ENCODE peak calls at places on chromosomes 6 and 20, in eight cellular contexts. U is body of pancreas, P is tibial nerve, G is AG04450, X is ovary, E is heart left ventricle, J is prostate gland, V is cardiac muscle cell. H is an unnamed sample.

GRCh38 chr6:129208415-129209034 is 325.6 kb downstream of the LAMA2 start:
- DNase-seq in U (no peak), P (no peak), G (no peak), X (no peak), E (no peak), J (no peak), V (no peak), H (no peak)

GRCh38 chr20:12715371-12715770 is 293.4 kb upstream of the SPTLC3 start:
- DNase-seq in U (no peak), P (no peak), G (no peak), X (no peak), E (no peak), J (no peak), V (no peak), H (no peak)

GRCh38 chr6:22512716-22513452 is 56.5 kb upstream of the HDGFL1 start:
- DNase-seq in U (no peak), P (no peak), G (peak; percentile 48), X (no peak), E (no peak), J (no peak), V (peak; percentile 79), H (no peak)

GRCh38 chr6:116405147-116405546 is 34.4 kb downstream of the DSE start:
- DNase-seq in U (no peak), P (no peak), G (no peak), X (no peak), E (no peak), J (no peak), V (no peak), H (no peak)

GRCh38 chr6:155186052-155186658 is 77.7 kb upstream of the CLDN20 start:
- DNase-seq in U (no peak), P (no peak), G (no peak), X (no peak), E (no peak), J (no peak), V (no peak), H (no peak)

GRCh38 chr6:152637422-152638047 is 373 bp upstream of the SYNE1 start:
- DNase-seq in U (no peak), P (no peak), G (no peak), X (no peak), E (no peak), J (no peak), V (peak; percentile 15), H (no peak)

GRCh38 chr6:75748743-75749538 is at the start of gene MYO6:
- DNase-seq in U (peak; percentile 81), P (peak; percentile 18), G (no peak), X (peak; percentile 77), E (peak; percentile 88), J (peak; percentile 80), V (peak; percentile 64), H (peak; percentile 77)

GRCh38 chr6:108872001-108872974 is 24.1 kb downstream of the ARMC2 start:
- DNase-seq in U (no peak), P (peak; percentile 35), G (no peak), X (no peak), E (no peak), J (no peak), V (no peak), H (peak; percentile 53)

GRCh38 chr20:35660122-35660937 is 4.4 kb downstream of the CPNE1 start:
- DNase-seq in U (no peak), P (no peak), G (no peak), X (no peak), E (no peak), J (no peak), V (no peak), H (no peak)

GRCh38 chr20:46583411-46584214 is 33.2 kb upstream of the OCSTAMP start:
- DNase-seq in U (no peak), P (no peak), G (no peak), X (no peak), E (no peak), J (no peak), V (no peak), H (peak; percentile 54)

GRCh38 chr6:36025932-36026327 is 1.5 kb upstream of the SLC26A8 start:
- DNase-seq in U (no peak), P (no peak), G (no peak), X (no peak), E (no peak), J (no peak), V (peak; percentile 56), H (no peak)

GRCh38 chr6:91081452-91082067 is 494.7 kb upstream of the MAP3K7 start:
- DNase-seq in U (no peak), P (no peak), G (peak; percentile 13), X (no peak), E (no peak), J (peak; percentile 27), V (peak; percentile 82), H (peak; percentile 7)

GRCh38 chr20:10322073-10323012 is 103.7 kb downstream of the SNAP25 start:
- DNase-seq in U (no peak), P (no peak), G (no peak), X (no peak), E (no peak), J (no peak), V (peak; percentile 35), H (no peak)

DNA sequence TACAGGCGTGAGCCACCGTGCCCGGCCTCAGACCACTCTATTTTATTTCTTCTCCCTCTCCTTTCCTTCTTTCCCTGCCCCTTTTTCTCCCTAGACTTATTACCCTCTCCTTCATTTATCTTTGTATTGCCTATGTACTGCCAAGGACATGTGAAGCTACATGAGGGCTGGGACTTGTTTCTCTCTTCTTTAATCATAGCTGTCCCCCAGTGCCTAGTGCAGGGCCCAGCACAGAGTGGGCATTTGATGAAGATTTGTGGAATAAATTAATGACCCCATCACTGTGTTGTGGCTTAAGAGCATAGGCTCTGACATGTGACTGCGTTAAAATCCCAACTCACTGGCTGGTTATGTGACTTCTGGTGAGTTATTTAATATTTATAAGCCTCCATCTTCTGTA is 6.0 kb downstream of the DOK5 start:
- DNase-seq in U (no peak), P (no peak), G (no peak), X (no peak), E (no peak), J (no peak), V (no peak), H (no peak)
- H3K27me3 ChIP-seq in U (no peaks in the 10 kb centered on the region), P (no peaks in the 10 kb centered on the region), G (peaks cover 9% of the 10 kb centered on the region), X (no peaks in the 10 kb centered on the region), E (peaks cover 16% of the 10 kb centered on the region), J (peaks cover 6% of the 10 kb centered on the region), V (peaks cover 20% of the 10 kb centered on the region), H (peaks cover 46% of the 10 kb centered on the region)

GRCh38 chr6:32814145-32814544 is 2.7 kb downstream of the HLA-DOB start:
- DNase-seq in U (no peak), P (no peak), G (no peak), X (no peak), E (no peak), J (no peak), V (no peak), H (no peak)
- H3K4me3 ChIP-seq in U (no peak overlapping the region), P (no peak overlapping the region), G (no peak overlapping the region), X (no peak overlapping the region), E (no peak overlapping the region), J (no peak overlapping the region), V (no peak overlapping the region), H (no peak overlapping the region)

GRCh38 chr20:49435639-49436038 is 46.8 kb downstream of the KCNB1 start:
- DNase-seq in U (no peak), P (no peak), G (no peak), X (no peak), E (no peak), J (no peak), V (no peak), H (peak; percentile 28)
- TF ChIP-seq CTCF in U (no peak), P (no peak), G (no peak), X (no peak), E (no peak), J (no peak), V (no peak), H (no peak)

DNA sequence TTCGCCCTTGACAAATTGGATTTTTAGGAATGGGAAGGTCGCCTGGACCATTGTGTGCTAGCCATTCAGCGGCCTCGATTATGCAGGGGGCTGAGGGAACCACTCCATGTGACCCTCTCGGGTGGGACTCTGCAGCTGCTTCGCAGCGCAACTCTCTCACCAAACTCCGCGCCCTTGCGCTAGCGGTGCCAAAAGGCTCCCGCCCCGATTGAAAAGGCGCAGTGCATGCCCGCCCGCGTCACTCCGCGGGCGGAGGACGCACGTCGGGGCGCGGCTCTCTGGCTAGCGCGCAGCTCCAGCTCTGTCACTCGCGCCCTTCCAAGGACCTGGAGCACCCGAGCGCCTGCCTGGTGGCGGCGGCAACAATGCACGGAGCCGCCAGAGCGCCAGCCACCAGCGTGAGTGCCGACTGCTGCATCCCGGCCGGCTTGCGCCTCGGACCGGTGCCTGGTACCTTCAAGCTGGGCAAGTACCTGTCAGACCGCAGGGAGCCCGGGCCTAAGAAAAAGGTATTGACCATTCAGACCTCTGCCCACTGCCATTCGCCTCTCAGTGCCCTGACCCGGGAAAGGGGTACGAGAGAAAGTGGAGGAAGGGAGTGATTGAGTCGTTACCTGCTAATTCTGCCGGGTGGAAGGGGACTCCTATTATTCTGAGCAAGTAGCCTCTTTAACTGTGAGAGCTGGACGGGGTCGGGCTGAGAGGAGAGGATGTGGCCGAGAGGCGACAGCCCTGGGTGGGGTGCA is at the start of gene PRDM13:
- DNase-seq in U (no peak), P (no peak), G (no peak), X (no peak), E (no peak), J (no peak), V (no peak), H (no peak)
- H3K27me3 ChIP-seq in U (peaks cover 9% of the 10 kb centered on the region), P (peaks cover 2% of the 10 kb centered on the region), G (peaks cover 98% of the 10 kb centered on the region), X (peaks cover 2% of the 10 kb centered on the region), E (peaks cover 99% of the 10 kb centered on the region), J (peaks cover 62% of the 10 kb centered on the region), V (peaks cover 100% of the 10 kb centered on the region), H (peaks cover 100% of the 10 kb centered on the region)

GRCh38 chr6:159067334-159067733 is 22.5 kb upstream of the TAGAP start:
- DNase-seq in U (no peak), P (no peak), G (no peak), X (no peak), E (no peak), J (no peak), V (no peak), H (no peak)

GRCh38 chr6:159071843-159072769 is 27.3 kb upstream of the TAGAP start:
- DNase-seq in U (no peak), P (no peak), G (no peak), X (no peak), E (no peak), J (no peak), V (no peak), H (no peak)

GRCh38 chr6:159065751-159066329 is 21.0 kb upstream of the TAGAP start:
- DNase-seq in U (no peak), P (no peak), G (no peak), X (no peak), E (no peak), J (no peak), V (no peak), H (no peak)

GRCh38 chr6:159066479-159066878 is 21.7 kb upstream of the TAGAP start:
- DNase-seq in U (no peak), P (no peak), G (no peak), X (no peak), E (no peak), J (peak; percentile 39), V (no peak), H (no peak)

GRCh38 chr6:159068904-159069578 is 24.2 kb upstream of the TAGAP start:
- DNase-seq in U (no peak), P (no peak), G (no peak), X (no peak), E (no peak), J (no peak), V (no peak), H (no peak)
- H3K4me3 ChIP-seq in U (no peak overlapping the region), P (no peak overlapping the region), G (no peak overlapping the region), X (no peak overlapping the region), E (no peak overlapping the region), J (no peak overlapping the region), V (no peak overlapping the region), H (no peak overlapping the region)

H was measured in dorsolateral prefrontal cortex.